ENCODE peak calls at places on chromosomes 6 and 20, in eight cellular contexts. One of them, this sample, is unnamed. For H3K9me3, the result is how much of the 10 kb centered on the place peaks cover.

GRCh38 chr6:131377112-131377511 is 195.9 kb upstream of the ARG1 start:
- DNase-seq in psoas muscle: no peak
- DNase-seq in HepG2: no peak
- DNase-seq in ascending aorta: no peak
- DNase-seq in body of pancreas: no peak
- DNase-seq in cardiac muscle cell: no peak
- DNase-seq in sigmoid colon: no peak
- DNase-seq in heart left ventricle: no peak
- DNase-seq in this sample: no peak

GRCh38 chr6:148055410-148055809 is 287.2 kb upstream of the SASH1 start:
- DNase-seq in psoas muscle: no peak
- DNase-seq in HepG2: no peak
- DNase-seq in ascending aorta: no peak
- DNase-seq in body of pancreas: no peak
- DNase-seq in cardiac muscle cell: no peak
- DNase-seq in sigmoid colon: no peak
- DNase-seq in heart left ventricle: no peak
- DNase-seq in this sample: no peak

GRCh38 chr6:70281923-70282902 is 20.7 kb downstream of the COL9A1 start:
- DNase-seq in psoas muscle: peak
- DNase-seq in HepG2: no peak
- DNase-seq in ascending aorta: no peak
- DNase-seq in body of pancreas: peak
- DNase-seq in cardiac muscle cell: peak
- DNase-seq in sigmoid colon: no peak
- DNase-seq in heart left ventricle: peak
- DNase-seq in this sample: no peak

GRCh38 chr20:64053841-64054661 is 4.6 kb upstream of the SOX18 start:
- DNase-seq in psoas muscle: peak
- DNase-seq in HepG2: peak
- DNase-seq in ascending aorta: no peak
- DNase-seq in body of pancreas: no peak
- DNase-seq in cardiac muscle cell: peak
- DNase-seq in sigmoid colon: no peak
- DNase-seq in heart left ventricle: peak
- DNase-seq in this sample: no peak

GRCh38 chr20:10218536-10219451 is at the start of gene SNAP25:
- DNase-seq in psoas muscle: no peak
- DNase-seq in HepG2: no peak
- DNase-seq in ascending aorta: no peak
- DNase-seq in body of pancreas: peak
- DNase-seq in cardiac muscle cell: peak
- DNase-seq in sigmoid colon: peak
- DNase-seq in heart left ventricle: peak
- DNase-seq in this sample: no peak

GRCh38 chr6:96789871-96790270 is 47.4 kb downstream of the GPR63 start:
- DNase-seq in psoas muscle: no peak
- DNase-seq in HepG2: no peak
- DNase-seq in ascending aorta: no peak
- DNase-seq in body of pancreas: no peak
- DNase-seq in cardiac muscle cell: no peak
- DNase-seq in sigmoid colon: no peak
- DNase-seq in heart left ventricle: no peak
- DNase-seq in this sample: no peak

GRCh38 chr20:53926428-53927028 is 143.9 kb downstream of the BCAS1 start:
- DNase-seq in psoas muscle: no peak
- DNase-seq in HepG2: peak
- DNase-seq in ascending aorta: peak
- DNase-seq in body of pancreas: peak
- DNase-seq in cardiac muscle cell: no peak
- DNase-seq in sigmoid colon: no peak
- DNase-seq in heart left ventricle: no peak
- DNase-seq in this sample: no peak

GRCh38 chr6:139433647-139434419 is 59.4 kb upstream of the CITED2 start:
- DNase-seq in psoas muscle: no peak
- DNase-seq in HepG2: peak
- DNase-seq in ascending aorta: no peak
- DNase-seq in body of pancreas: no peak
- DNase-seq in cardiac muscle cell: no peak
- DNase-seq in sigmoid colon: no peak
- DNase-seq in heart left ventricle: no peak
- DNase-seq in this sample: no peak

GRCh38 chr6:135655055-135655454 is 157.5 kb upstream of the AHI1 start:
- DNase-seq in psoas muscle: no peak
- DNase-seq in HepG2: no peak
- DNase-seq in ascending aorta: no peak
- DNase-seq in body of pancreas: no peak
- DNase-seq in cardiac muscle cell: no peak
- DNase-seq in sigmoid colon: no peak
- DNase-seq in heart left ventricle: no peak
- DNase-seq in this sample: no peak

GRCh38 chr6:163008626-163009025 is 280.9 kb downstream of the PACRG start:
- DNase-seq in psoas muscle: no peak
- DNase-seq in HepG2: no peak
- DNase-seq in ascending aorta: no peak
- DNase-seq in body of pancreas: no peak
- DNase-seq in cardiac muscle cell: no peak
- DNase-seq in sigmoid colon: no peak
- DNase-seq in heart left ventricle: no peak
- DNase-seq in this sample: no peak

GRCh38 chr6:56328366-56328765 is 81.0 kb upstream of the COL21A1 start:
- DNase-seq in psoas muscle: no peak
- DNase-seq in HepG2: no peak
- DNase-seq in ascending aorta: no peak
- DNase-seq in body of pancreas: no peak
- DNase-seq in cardiac muscle cell: no peak
- DNase-seq in sigmoid colon: no peak
- DNase-seq in heart left ventricle: no peak
- DNase-seq in this sample: no peak

GRCh38 chr6:82397962-82398692 is 34.5 kb downstream of the TPBG start:
- DNase-seq in psoas muscle: no peak
- DNase-seq in HepG2: no peak
- DNase-seq in ascending aorta: no peak
- DNase-seq in body of pancreas: no peak
- DNase-seq in cardiac muscle cell: no peak
- DNase-seq in sigmoid colon: no peak
- DNase-seq in heart left ventricle: no peak
- DNase-seq in this sample: no peak

GRCh38 chr6:160739955-160740354 is 37.9 kb downstream of the PLG start:
- DNase-seq in psoas muscle: no peak
- DNase-seq in HepG2: no peak
- DNase-seq in ascending aorta: no peak
- DNase-seq in body of pancreas: no peak
- DNase-seq in cardiac muscle cell: no peak
- DNase-seq in sigmoid colon: no peak
- DNase-seq in heart left ventricle: no peak
- DNase-seq in this sample: no peak

GRCh38 chr6:77466055-77467028 is 3.1 kb upstream of the HTR1B start:
- DNase-seq in psoas muscle: peak
- DNase-seq in HepG2: peak
- DNase-seq in ascending aorta: no peak
- DNase-seq in body of pancreas: peak
- DNase-seq in cardiac muscle cell: peak
- DNase-seq in sigmoid colon: no peak
- DNase-seq in heart left ventricle: no peak
- DNase-seq in this sample: no peak

GRCh38 chr6:105992315-105992961 is 93.7 kb upstream of the PRDM1 start:
- DNase-seq in psoas muscle: peak
- DNase-seq in HepG2: peak
- DNase-seq in ascending aorta: no peak
- DNase-seq in body of pancreas: peak
- DNase-seq in cardiac muscle cell: peak
- DNase-seq in sigmoid colon: peak
- DNase-seq in heart left ventricle: peak
- DNase-seq in this sample: peak

GRCh38 chr20:12824353-12824752 is 184.4 kb upstream of the SPTLC3 start:
- DNase-seq in psoas muscle: no peak
- DNase-seq in HepG2: no peak
- DNase-seq in ascending aorta: no peak
- DNase-seq in body of pancreas: no peak
- DNase-seq in cardiac muscle cell: no peak
- DNase-seq in sigmoid colon: no peak
- DNase-seq in heart left ventricle: no peak
- DNase-seq in this sample: no peak
- H3K9me3 ChIP-seq in psoas muscle: under half
- H3K9me3 ChIP-seq in HepG2: under half
- H3K9me3 ChIP-seq in ascending aorta: under half
- H3K9me3 ChIP-seq in body of pancreas: under half
- H3K9me3 ChIP-seq in cardiac muscle cell: under half
- H3K9me3 ChIP-seq in sigmoid colon: under half
- H3K9me3 ChIP-seq in heart left ventricle: under half
- H3K9me3 ChIP-seq in this sample: under half

DNA sequence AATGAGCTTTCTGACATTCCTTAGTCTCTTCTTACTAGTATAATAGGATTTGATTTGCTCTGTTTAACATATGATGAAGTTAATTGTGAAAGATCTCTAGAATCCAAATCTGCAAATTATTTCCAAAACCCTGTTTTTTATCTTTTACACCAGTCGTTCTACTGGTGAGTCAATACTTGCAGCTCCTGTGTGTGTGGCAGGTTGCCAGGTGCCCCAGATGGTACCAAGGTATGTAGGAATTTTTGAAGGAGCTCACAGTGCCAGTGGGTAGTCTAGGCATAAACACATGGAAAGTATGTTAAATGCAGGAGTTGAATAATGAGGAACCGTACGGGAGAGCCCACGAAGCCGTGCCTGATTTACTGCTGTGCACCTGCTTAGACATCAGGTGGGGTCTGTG is 192.2 kb downstream of the FARS2 start:
- DNase-seq in psoas muscle: no peak
- DNase-seq in HepG2: no peak
- DNase-seq in ascending aorta: no peak
- DNase-seq in body of pancreas: peak
- DNase-seq in cardiac muscle cell: no peak
- DNase-seq in sigmoid colon: no peak
- DNase-seq in heart left ventricle: no peak
- DNase-seq in this sample: no peak
- H3K4me3 ChIP-seq in psoas muscle: no peak
- H3K4me3 ChIP-seq in HepG2: no peak
- H3K4me3 ChIP-seq in ascending aorta: no peak
- H3K4me3 ChIP-seq in body of pancreas: no peak
- H3K4me3 ChIP-seq in cardiac muscle cell: no peak
- H3K4me3 ChIP-seq in sigmoid colon: no peak
- H3K4me3 ChIP-seq in heart left ventricle: no peak
- H3K4me3 ChIP-seq in this sample: no peak

DNA sequence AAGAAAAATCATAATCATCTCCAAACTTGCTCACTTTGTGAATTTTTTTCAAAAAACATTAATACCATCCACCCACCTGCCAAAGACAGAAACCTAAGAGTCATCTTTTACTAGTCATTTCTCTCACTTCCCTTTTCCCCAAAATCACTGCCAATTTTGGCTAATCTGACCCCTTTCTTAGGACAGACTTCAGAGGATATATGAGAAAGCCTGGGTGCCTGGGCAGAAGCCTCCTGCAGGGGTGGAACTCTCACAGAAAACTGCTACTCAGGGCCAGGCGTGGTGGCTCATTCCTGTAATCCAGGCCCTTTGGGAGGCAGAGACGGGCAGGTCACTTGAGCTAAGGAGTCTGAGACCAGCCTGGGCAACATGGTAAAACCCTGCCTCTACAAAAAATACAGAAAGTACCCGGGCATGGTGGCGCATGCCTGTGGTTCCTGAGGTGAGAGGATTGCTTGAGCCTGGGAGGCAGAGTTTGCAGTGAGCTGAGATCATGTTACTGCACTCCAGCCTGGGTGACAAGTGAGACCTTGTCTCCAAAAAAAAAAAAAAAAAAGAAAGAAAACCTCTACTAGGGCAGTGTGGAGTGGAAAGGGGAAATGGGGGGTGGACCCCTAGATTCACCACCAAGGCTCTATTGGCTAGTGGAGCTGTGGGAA is 3.8 kb downstream of the DEK start:
- DNase-seq in psoas muscle: peak
- DNase-seq in HepG2: peak
- DNase-seq in ascending aorta: no peak
- DNase-seq in body of pancreas: no peak
- DNase-seq in cardiac muscle cell: no peak
- DNase-seq in sigmoid colon: no peak
- DNase-seq in heart left ventricle: no peak
- DNase-seq in this sample: no peak
- TF ChIP-seq CTCF in psoas muscle: no peak
- TF ChIP-seq CTCF in HepG2: no peak
- TF ChIP-seq CTCF in ascending aorta: no peak
- TF ChIP-seq CTCF in body of pancreas: no peak
- TF ChIP-seq CTCF in cardiac muscle cell: no peak
- TF ChIP-seq CTCF in sigmoid colon: no peak
- TF ChIP-seq CTCF in heart left ventricle: no peak
- TF ChIP-seq CTCF in this sample: no peak

GRCh38 chr6:170080169-170080827 is 210.6 kb downstream of the DLL1 start:
- DNase-seq in psoas muscle: peak
- DNase-seq in HepG2: no peak
- DNase-seq in ascending aorta: no peak
- DNase-seq in body of pancreas: peak
- DNase-seq in cardiac muscle cell: no peak
- DNase-seq in sigmoid colon: peak
- DNase-seq in heart left ventricle: peak
- DNase-seq in this sample: no peak
- H3K9me3 ChIP-seq in psoas muscle: under half
- H3K9me3 ChIP-seq in HepG2: under half
- H3K9me3 ChIP-seq in ascending aorta: under half
- H3K9me3 ChIP-seq in body of pancreas: under half
- H3K9me3 ChIP-seq in cardiac muscle cell: under half
- H3K9me3 ChIP-seq in sigmoid colon: under half
- H3K9me3 ChIP-seq in heart left ventricle: under half
- H3K9me3 ChIP-seq in this sample: under half

DNA sequence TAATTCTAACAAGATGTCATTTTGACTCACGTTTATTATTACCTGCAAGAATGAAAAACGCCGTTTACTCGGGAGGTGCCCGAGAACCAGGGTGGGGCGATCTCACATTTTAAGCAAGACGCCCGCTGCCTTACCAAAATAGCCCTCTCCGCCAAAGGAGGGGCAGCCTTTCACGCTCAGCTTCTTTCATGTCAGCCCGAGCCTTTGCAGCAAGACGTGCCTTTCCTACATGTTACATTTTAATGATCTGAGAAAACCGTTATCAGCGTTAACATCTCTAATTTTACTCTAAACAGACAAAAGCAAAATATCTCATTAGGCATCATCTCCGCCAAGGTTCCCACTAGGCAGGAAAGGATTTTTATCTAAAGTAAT is 2.0 kb downstream of the BACH2 start:
- DNase-seq in psoas muscle: no peak
- DNase-seq in HepG2: no peak
- DNase-seq in ascending aorta: no peak
- DNase-seq in body of pancreas: no peak
- DNase-seq in cardiac muscle cell: peak
- DNase-seq in sigmoid colon: no peak
- DNase-seq in heart left ventricle: no peak
- DNase-seq in this sample: no peak
- H3K4me3 ChIP-seq in psoas muscle: peak
- H3K4me3 ChIP-seq in HepG2: no peak
- H3K4me3 ChIP-seq in ascending aorta: peak
- H3K4me3 ChIP-seq in body of pancreas: peak
- H3K4me3 ChIP-seq in cardiac muscle cell: peak
- H3K4me3 ChIP-seq in sigmoid colon: peak
- H3K4me3 ChIP-seq in heart left ventricle: peak
- H3K4me3 ChIP-seq in this sample: no peak

GRCh38 chr6:42569102-42570028 is 5.5 kb downstream of the UBR2 start:
- DNase-seq in psoas muscle: no peak
- DNase-seq in HepG2: no peak
- DNase-seq in ascending aorta: no peak
- DNase-seq in body of pancreas: no peak
- DNase-seq in cardiac muscle cell: no peak
- DNase-seq in sigmoid colon: no peak
- DNase-seq in heart left ventricle: no peak
- DNase-seq in this sample: no peak
- TF ChIP-seq CTCF in psoas muscle: no peak
- TF ChIP-seq CTCF in HepG2: no peak
- TF ChIP-seq CTCF in ascending aorta: no peak
- TF ChIP-seq CTCF in body of pancreas: no peak
- TF ChIP-seq CTCF in cardiac muscle cell: peak
- TF ChIP-seq CTCF in sigmoid colon: no peak
- TF ChIP-seq CTCF in heart left ventricle: no peak
- TF ChIP-seq CTCF in this sample: no peak

GRCh38 chr20:51216850-51217249 is 193.9 kb upstream of the KCNG1 start:
- DNase-seq in psoas muscle: no peak
- DNase-seq in HepG2: no peak
- DNase-seq in ascending aorta: no peak
- DNase-seq in body of pancreas: no peak
- DNase-seq in cardiac muscle cell: no peak
- DNase-seq in sigmoid colon: no peak
- DNase-seq in heart left ventricle: no peak
- DNase-seq in this sample: no peak
- H3K9me3 ChIP-seq in psoas muscle: under half
- H3K9me3 ChIP-seq in HepG2: under half
- H3K9me3 ChIP-seq in ascending aorta: under half
- H3K9me3 ChIP-seq in body of pancreas: under half
- H3K9me3 ChIP-seq in cardiac muscle cell: under half
- H3K9me3 ChIP-seq in sigmoid colon: under half
- H3K9me3 ChIP-seq in heart left ventricle: under half
- H3K9me3 ChIP-seq in this sample: under half